ENCODE peak calls at places on chromosome 21, in nine cellular contexts. A is pancreas, N is heart left ventricle, O is colonic mucosa, P is DND-41, J is upper lobe of right lung, I is Panc1, Y is left lung, D is GM23248. R is an unnamed sample. For H3K36me3 and H3K9me3, the result is how much of the 10 kb centered on the place peaks cover.

GRCh38 chr21:33899199-33899598 is 16.4 kb downstream of the ATP5PO start:
- DNase-seq in A (no peak), N (no peak), O (no peak), P (no peak), J (no peak), I (no peak), Y (no peak), D (peak), R (no peak)

GRCh38 chr21:14382486-14382834 is 486 bp downstream of the HSPA13 start:
- DNase-seq in A (no peak), N (no peak), O (peak), P (peak), J (no peak), I (no peak), Y (no peak), D (peak), R (peak)

GRCh38 chr21:35048183-35048601 is 910 bp downstream of the RUNX1 start:
- DNase-seq in A (no peak), N (peak), O (no peak), P (peak), J (peak), I (no peak), Y (peak), D (peak), R (peak)

GRCh38 chr21:18603246-18603645 is 199.7 kb upstream of the TMPRSS15 start:
- DNase-seq in A (no peak), N (no peak), O (no peak), P (no peak), J (no peak), I (no peak), Y (no peak), D (no peak), R (no peak)

GRCh38 chr21:19501115-19501514 is 1097.5 kb upstream of the TMPRSS15 start:
- DNase-seq in A (no peak), N (no peak), O (no peak), P (no peak), J (no peak), I (no peak), Y (no peak), D (no peak), R (no peak)

GRCh38 chr21:28263974-28264373 is 728.7 kb downstream of the LTN1 start:
- DNase-seq in A (no peak), N (no peak), O (no peak), P (no peak), J (no peak), I (no peak), Y (no peak), D (no peak), R (no peak)

GRCh38 chr21:45533731-45534571 is 8.3 kb downstream of the SLC19A1 start:
- DNase-seq in A (peak), N (peak), O (no peak), P (no peak), J (peak), I (no peak), Y (peak), D (no peak), R (no peak)

GRCh38 chr21:31490471-31490870 is 146.4 kb upstream of the TIAM1 start:
- DNase-seq in A (no peak), N (no peak), O (no peak), P (peak), J (no peak), I (no peak), Y (no peak), D (no peak), R (peak)

GRCh38 chr21:32717851-32718316 is 9.9 kb downstream of the SYNJ1 start:
- DNase-seq in A (no peak), N (no peak), O (no peak), P (no peak), J (no peak), I (no peak), Y (no peak), D (no peak), R (no peak)

GRCh38 chr21:35145626-35146236 is 96.6 kb upstream of the RUNX1 start:
- DNase-seq in A (peak), N (peak), O (no peak), P (no peak), J (no peak), I (no peak), Y (no peak), D (no peak), R (no peak)

GRCh38 chr21:46385846-46386725 is 62.1 kb downstream of the PCNT start:
- DNase-seq in A (no peak), N (no peak), O (no peak), P (no peak), J (no peak), I (no peak), Y (peak), D (no peak), R (no peak)

GRCh38 chr21:26154776-26155175 is 15.8 kb downstream of the APP start:
- DNase-seq in A (no peak), N (no peak), O (no peak), P (no peak), J (no peak), I (no peak), Y (no peak), D (no peak), R (no peak)

GRCh38 chr21:26070822-26071425 is 99.6 kb downstream of the APP start:
- DNase-seq in A (no peak), N (no peak), O (peak), P (peak), J (no peak), I (no peak), Y (no peak), D (peak), R (peak)

GRCh38 chr21:39334611-39335010 is 14.3 kb downstream of the HMGN1 start:
- DNase-seq in A (no peak), N (no peak), O (no peak), P (no peak), J (no peak), I (no peak), Y (no peak), D (no peak), R (no peak)

GRCh38 chr21:26920055-26920454 is 46.8 kb downstream of the ADAMTS5 start:
- DNase-seq in A (no peak), N (no peak), O (no peak), P (no peak), J (no peak), I (no peak), Y (no peak), D (peak), R (peak)

GRCh38 chr21:34635307-34635706 is 20.4 kb upstream of the RCAN1 start:
- DNase-seq in A (no peak), N (no peak), O (no peak), P (no peak), J (no peak), I (no peak), Y (no peak), D (no peak), R (no peak)

GRCh38 chr21:26443867-26444266 is 129.2 kb downstream of the CYYR1 start:
- DNase-seq in A (no peak), N (no peak), O (no peak), P (no peak), J (no peak), I (no peak), Y (no peak), D (peak), R (no peak)

GRCh38 chr21:33951276-33952178 is 35.9 kb upstream of the ATP5PO start:
- DNase-seq in A (no peak), N (no peak), O (no peak), P (no peak), J (no peak), I (no peak), Y (no peak), D (peak), R (no peak)

GRCh38 chr21:31449912-31450535 is 106.0 kb upstream of the TIAM1 start:
- DNase-seq in A (no peak), N (no peak), O (no peak), P (no peak), J (no peak), I (no peak), Y (no peak), D (no peak), R (no peak)

GRCh38 chr21:26961704-26962103 is 5.2 kb downstream of the ADAMTS5 start:
- DNase-seq in A (no peak), N (no peak), O (peak), P (no peak), J (no peak), I (no peak), Y (no peak), D (peak), R (peak)

GRCh38 chr21:46193829-46194373 is 9.6 kb upstream of the SPATC1L start:
- DNase-seq in A (no peak), N (peak), O (no peak), P (no peak), J (no peak), I (no peak), Y (no peak), D (no peak), R (no peak)

GRCh38 chr21:28991861-28992525 is 684 bp downstream of the LTN1 start:
- DNase-seq in A (no peak), N (no peak), O (no peak), P (peak), J (no peak), I (no peak), Y (no peak), D (peak), R (no peak)

GRCh38 chr21:45877821-45878469 is 103.6 kb upstream of the COL6A1 start:
- DNase-seq in A (peak), N (no peak), O (no peak), P (no peak), J (no peak), I (no peak), Y (peak), D (peak), R (peak)

GRCh38 chr21:44804762-44805161 is 3.1 kb upstream of the UBE2G2 start:
- DNase-seq in A (no peak), N (no peak), O (no peak), P (no peak), J (no peak), I (no peak), Y (no peak), D (no peak), R (no peak)

GRCh38 chr21:29077651-29078090 is 4.2 kb upstream of the CCT8 start:
- DNase-seq in A (no peak), N (no peak), O (peak), P (no peak), J (no peak), I (no peak), Y (no peak), D (no peak), R (no peak)

GRCh38 chr21:46560568-46561447 is 44.1 kb downstream of the S100B start:
- DNase-seq in A (no peak), N (no peak), O (no peak), P (no peak), J (no peak), I (no peak), Y (no peak), D (no peak), R (no peak)

GRCh38 chr21:26769613-26770188 is 75.5 kb downstream of the ADAMTS1 start:
- DNase-seq in A (no peak), N (no peak), O (no peak), P (no peak), J (no peak), I (no peak), Y (no peak), D (peak), R (no peak)

GRCh38 chr21:31349208-31349607 is 5.1 kb upstream of the TIAM1 start:
- DNase-seq in A (no peak), N (no peak), O (no peak), P (no peak), J (no peak), I (no peak), Y (no peak), D (no peak), R (no peak)

GRCh38 chr21:31279986-31280385 is 64.1 kb downstream of the TIAM1 start:
- DNase-seq in A (no peak), N (no peak), O (no peak), P (no peak), J (no peak), I (no peak), Y (no peak), D (no peak), R (no peak)

GRCh38 chr21:33964706-33965325 is 49.2 kb upstream of the ATP5PO start:
- DNase-seq in A (no peak), N (no peak), O (no peak), P (no peak), J (no peak), I (no peak), Y (no peak), D (peak), R (no peak)

GRCh38 chr21:17560377-17560776 is 47.5 kb downstream of the CXADR start:
- DNase-seq in A (no peak), N (no peak), O (no peak), P (no peak), J (no peak), I (no peak), Y (no peak), D (no peak), R (no peak)

GRCh38 chr21:43753439-43753799 is 22.7 kb downstream of the CSTB start:
- DNase-seq in A (peak), N (no peak), O (no peak), P (no peak), J (no peak), I (no peak), Y (no peak), D (no peak), R (no peak)

GRCh38 chr21:43750339-43751033 is 25.6 kb downstream of the CSTB start:
- DNase-seq in A (no peak), N (no peak), O (no peak), P (no peak), J (no peak), I (no peak), Y (no peak), D (no peak), R (no peak)

GRCh38 chr21:43751955-43752591 is 24.0 kb downstream of the CSTB start:
- DNase-seq in A (peak), N (no peak), O (no peak), P (no peak), J (no peak), I (no peak), Y (no peak), D (no peak), R (no peak)

GRCh38 chr21:43754948-43755781 is 20.9 kb downstream of the CSTB start:
- DNase-seq in A (peak), N (no peak), O (no peak), P (no peak), J (no peak), I (no peak), Y (no peak), D (no peak), R (no peak)

GRCh38 chr21:43752758-43753438 is 23.2 kb downstream of the CSTB start:
- DNase-seq in A (no peak), N (no peak), O (no peak), P (no peak), J (no peak), I (no peak), Y (no peak), D (no peak), R (no peak)
- H3K36me3 ChIP-seq in A (under half), N (half or more), O (under half), P (under half), J (half or more), I (under half), Y (half or more), D (under half), R (half or more)

GRCh38 chr21:30190554-30190953 is 23.9 kb upstream of the CLDN17 start:
- DNase-seq in A (no peak), N (no peak), O (no peak), P (no peak), J (no peak), I (no peak), Y (no peak), D (no peak), R (no peak)

GRCh38 chr21:30189763-30190162 is 23.2 kb upstream of the CLDN17 start:
- DNase-seq in A (no peak), N (no peak), O (no peak), P (no peak), J (no peak), I (no peak), Y (no peak), D (no peak), R (no peak)

GRCh38 chr21:30194701-30195299 is 21.1 kb downstream of the CLDN8 start:
- DNase-seq in A (no peak), N (no peak), O (peak), P (peak), J (no peak), I (no peak), Y (no peak), D (peak), R (no peak)

DNA sequence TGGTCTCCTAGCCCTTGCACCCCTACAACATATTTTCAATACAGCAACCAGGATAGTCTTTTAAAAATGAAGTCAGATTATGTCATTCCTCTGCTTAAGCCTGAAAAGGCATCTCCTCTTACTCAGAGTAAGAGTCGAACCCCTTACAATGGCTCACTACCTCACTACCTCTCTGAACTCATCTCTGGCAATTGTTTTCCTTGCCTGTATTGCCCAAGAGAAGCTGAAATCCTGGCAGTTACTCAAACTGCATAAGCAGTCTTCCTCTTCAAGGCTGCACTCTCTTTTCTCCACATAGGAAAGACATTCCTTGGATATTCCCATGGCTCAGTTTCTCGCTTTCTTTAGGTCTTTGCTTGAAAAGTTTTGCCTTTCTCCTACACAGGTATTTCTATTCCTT is 22.7 kb downstream of the CLDN8 start:
- DNase-seq in A (no peak), N (no peak), O (no peak), P (no peak), J (no peak), I (no peak), Y (no peak), D (no peak), R (no peak)
- H3K9me3 ChIP-seq in A (under half), N (under half), O (under half), P (under half), J (under half), I (under half), Y (under half), D (under half), R (under half)

DNA sequence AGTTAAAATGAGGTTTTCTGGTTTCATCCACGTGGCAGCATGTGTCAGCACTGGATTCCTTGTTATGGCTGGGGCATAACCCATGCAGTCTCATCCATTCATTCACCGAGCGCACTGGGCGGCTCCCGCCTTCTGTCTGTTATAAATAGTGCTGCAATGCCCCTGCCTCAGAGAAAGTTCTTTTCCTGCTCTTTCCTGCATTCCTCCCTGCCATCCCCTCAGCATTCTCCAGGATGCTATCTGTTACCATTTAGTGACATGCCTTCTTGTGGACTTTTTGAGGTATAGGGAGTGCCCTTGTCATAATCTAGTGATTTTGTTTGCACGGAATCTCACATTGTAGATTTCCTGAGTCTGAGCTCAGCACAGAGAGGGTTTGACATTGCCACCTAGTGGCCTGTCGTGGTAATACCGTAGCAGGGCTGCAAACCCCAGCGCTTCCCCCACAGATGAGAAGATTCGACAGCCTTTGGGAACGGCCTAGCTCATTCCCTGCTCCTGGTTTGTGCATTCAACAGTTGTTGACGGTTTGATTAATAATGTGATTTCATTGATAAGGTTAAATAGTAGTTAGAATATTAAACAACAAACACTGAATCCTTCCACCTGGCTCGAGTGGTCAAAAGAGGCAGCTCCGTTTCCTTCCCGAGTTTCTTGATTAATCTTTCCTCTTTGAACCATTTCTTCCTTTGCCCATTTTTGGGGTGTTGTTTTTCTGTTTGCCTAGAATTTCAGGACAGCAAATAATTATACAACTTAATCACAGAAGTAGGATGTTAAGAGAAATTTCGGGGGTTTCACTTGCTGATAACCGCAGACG is 46.3 kb downstream of the UMODL1 start:
- DNase-seq in A (peak), N (peak), O (peak), P (peak), J (peak), I (peak), Y (peak), D (peak), R (peak)
- H3K4me3 ChIP-seq in A (no peak), N (no peak), O (no peak), P (peak), J (no peak), I (no peak), Y (no peak), D (peak), R (no peak)

GRCh38 chr21:37490084-37490483 is 123.5 kb downstream of the DYRK1A start:
- DNase-seq in A (no peak), N (no peak), O (no peak), P (no peak), J (no peak), I (no peak), Y (no peak), D (no peak), R (no peak)
- H3K36me3 ChIP-seq in A (under half), N (half or more), O (under half), P (half or more), J (under half), I (under half), Y (under half), D (under half), R (under half)

R was measured in MG63.